ENCODE peak calls at places on chromosomes 6 and 20, in six cellular contexts. E is CD4-positive, alpha-beta T cell; B is left ventricle myocardium inferior; Y is thoracic aorta; W is HCT116; A is H9. T is an unnamed sample.

GRCh38 chr6:21087188-21087587 is 506.4 kb upstream of the SOX4 start:
- DNase-seq in E (no peak), B (no peak), Y (no peak), W (no peak), A (no peak), T (no peak)

GRCh38 chr20:39042279-39043150 is 80.4 kb downstream of the DHX35 start:
- DNase-seq in E (no peak), B (no peak), Y (no peak), W (no peak), A (no peak), T (no peak)

GRCh38 chr20:50015993-50016770 is 33.4 kb downstream of the SNAI1 start:
- DNase-seq in E (no peak), B (peak), Y (no peak), W (no peak), A (no peak), T (no peak)

GRCh38 chr6:94300424-94301144 is 881.2 kb upstream of the EPHA7 start:
- DNase-seq in E (no peak), B (peak), Y (no peak), W (no peak), A (no peak), T (no peak)

GRCh38 chr20:57249073-57249472 is 17.4 kb downstream of the BMP7 start:
- DNase-seq in E (no peak), B (no peak), Y (no peak), W (no peak), A (no peak), T (no peak)

GRCh38 chr6:1388927-1389790 is at the start of gene FOXF2:
- DNase-seq in E (no peak), B (no peak), Y (no peak), W (no peak), A (peak), T (no peak)

GRCh38 chr6:20197251-20197650 is 15.0 kb downstream of the MBOAT1 start:
- DNase-seq in E (no peak), B (no peak), Y (no peak), W (no peak), A (peak), T (no peak)

GRCh38 chr20:12963456-12963855 is 45.3 kb upstream of the SPTLC3 start:
- DNase-seq in E (no peak), B (no peak), Y (no peak), W (no peak), A (no peak), T (no peak)

DNA sequence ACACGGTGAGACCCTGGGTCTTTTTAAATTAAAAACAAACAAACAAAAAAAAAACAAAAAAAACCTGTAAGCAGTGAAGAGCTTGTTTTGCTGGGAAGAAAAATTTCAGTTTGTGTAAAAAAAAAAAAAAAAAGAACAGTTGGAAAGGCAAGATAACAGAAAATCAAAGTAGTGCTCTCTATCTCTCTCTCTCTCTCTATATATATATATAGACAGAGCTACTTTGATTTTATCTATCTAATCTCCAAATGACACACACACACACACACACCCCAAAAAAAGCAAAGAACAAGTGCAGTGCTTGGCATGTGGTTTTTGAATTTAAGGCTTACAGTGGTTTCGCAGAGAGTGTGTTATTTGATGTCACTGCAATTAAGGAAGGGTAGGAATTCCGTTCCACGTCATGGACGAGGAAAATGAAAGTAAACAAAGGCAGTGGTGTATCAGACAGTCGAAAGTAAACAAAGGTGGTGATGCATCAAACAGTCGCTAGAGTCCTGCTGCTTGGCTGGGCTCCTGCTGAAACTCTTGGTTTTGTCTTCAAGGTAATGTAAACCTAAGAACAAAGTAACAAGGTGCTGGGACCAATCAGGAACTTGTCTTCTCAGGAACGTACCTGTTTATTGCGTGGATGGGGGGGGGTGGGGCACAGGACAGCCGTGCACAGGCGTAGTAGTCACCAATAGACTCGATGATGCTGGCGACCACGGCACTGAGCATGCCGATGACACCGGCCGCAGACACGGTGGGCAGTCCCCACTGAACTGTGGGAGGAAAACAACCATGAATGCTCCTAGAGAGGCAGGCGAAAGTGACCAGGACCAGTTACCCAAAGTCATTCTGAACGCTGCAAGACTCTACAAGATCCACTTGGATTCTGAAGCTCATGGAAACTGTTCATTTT is 131.8 kb downstream of the SLC23A2 start:
- DNase-seq in E (peak), B (no peak), Y (no peak), W (no peak), A (no peak), T (no peak)
- H3K27ac ChIP-seq in E (no peak), B (no peak), Y (no peak), W (no peak), A (no peak), T (no peak)

DNA sequence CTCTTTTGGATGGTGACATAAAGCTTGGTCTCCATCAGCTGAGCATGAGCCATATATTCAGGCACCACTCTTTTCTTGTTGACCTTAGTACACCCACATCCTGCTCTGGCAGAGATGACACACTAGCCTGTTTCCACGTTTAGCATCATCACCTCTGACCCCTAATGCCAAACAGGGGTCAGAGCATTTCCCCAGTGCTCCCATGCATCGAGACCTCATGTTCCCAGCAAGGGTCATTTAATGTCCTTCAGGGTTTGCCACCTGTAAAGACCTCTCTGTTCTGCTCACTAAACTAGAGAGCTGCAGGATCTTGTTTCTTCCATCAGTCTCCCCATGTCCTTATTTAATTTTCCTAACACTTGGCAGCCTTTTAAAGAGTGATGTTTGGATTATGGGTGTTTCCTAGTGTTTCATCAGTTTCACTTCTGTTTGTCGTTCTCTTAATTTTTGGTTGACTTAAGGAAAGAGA is 97.5 kb downstream of the AIG1 start:
- DNase-seq in E (no peak), B (no peak), Y (no peak), W (no peak), A (no peak), T (no peak)
- H3K27ac ChIP-seq in E (no peak), B (no peak), Y (no peak), W (no peak), A (no peak), T (no peak)

DNA sequence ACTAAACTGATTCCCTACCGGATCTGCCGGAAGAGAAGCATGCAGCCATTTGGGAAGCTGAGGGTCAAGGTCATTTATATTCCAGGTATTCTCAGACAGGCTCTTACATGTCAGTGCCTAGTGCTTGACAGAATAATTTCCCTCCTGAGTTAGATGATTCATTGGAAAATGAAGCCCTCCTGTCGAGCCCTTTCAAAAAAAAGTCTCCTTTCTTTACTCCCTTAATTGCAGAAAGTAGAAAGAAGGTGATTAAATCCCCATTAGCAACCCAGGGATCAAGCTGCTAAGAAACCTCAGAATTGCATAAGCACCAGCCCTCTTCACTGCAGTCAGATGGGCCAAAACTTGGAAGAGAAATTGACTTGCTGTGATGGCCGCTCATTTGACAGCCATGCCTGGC is 60.9 kb upstream of the ARMH2 start:
- DNase-seq in E (no peak), B (no peak), Y (no peak), W (no peak), A (no peak), T (no peak)
- H3K27ac ChIP-seq in E (peak), B (no peak), Y (no peak), W (no peak), A (no peak), T (no peak)

DNA sequence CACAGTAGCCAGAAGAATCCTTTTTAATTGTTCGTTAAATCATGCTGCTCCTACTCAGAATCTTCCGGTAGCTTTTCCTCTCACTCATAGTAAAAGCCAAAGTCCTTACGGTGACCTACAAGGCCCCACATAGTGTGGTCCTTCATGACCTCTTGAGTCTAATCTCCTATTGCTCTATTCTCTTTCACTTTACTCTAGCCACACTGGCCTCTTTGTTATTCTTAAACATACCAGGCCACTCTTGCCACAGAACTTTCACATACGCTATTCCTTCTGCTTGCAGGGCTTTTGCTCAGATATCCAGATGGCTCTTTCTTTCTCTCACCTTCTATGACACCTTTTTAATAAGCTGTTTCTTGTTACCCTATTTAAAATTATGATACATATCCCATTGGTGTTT is 25.7 kb downstream of the ZNF391 start:
- DNase-seq in E (no peak), B (no peak), Y (no peak), W (no peak), A (no peak), T (no peak)
- H3K27ac ChIP-seq in E (no peak), B (no peak), Y (no peak), W (no peak), A (no peak), T (no peak)

GRCh38 chr20:62914970-62915457 is 11.3 kb downstream of the DIDO1 start:
- DNase-seq in E (no peak), B (no peak), Y (no peak), W (no peak), A (peak), T (peak)
- H3K27ac ChIP-seq in E (no peak), B (no peak), Y (no peak), W (no peak), A (no peak), T (no peak)